ENCODE peak calls at places on chromosomes 4 and X, in ten cellular contexts. N, K, A, S, B, G, R, W, C and I are unnamed samples. For H3K27me3, the result is how much of the 10 kb centered on the place peaks cover.

GRCh38 chr4:38242822-38243384 is 282.7 kb downstream of the PTTG2 start:
- DNase-seq in N (no peak), K (peak), A (no peak), S (no peak), B (no peak), G (no peak), R (no peak), W (no peak), C (peak), I (no peak)

GRCh38 chrX:20046270-20046669 is 55.4 kb upstream of the BCLAF3 start:
- DNase-seq in N (no peak), K (no peak), A (no peak), S (no peak), B (no peak), G (no peak), R (no peak), W (no peak), C (no peak), I (no peak)

GRCh38 chr4:3317011-3317655 is 24.3 kb downstream of the RGS12 start:
- DNase-seq in N (no peak), K (no peak), A (no peak), S (no peak), B (peak), G (no peak), R (peak), W (no peak), C (no peak), I (no peak)

GRCh38 chrX:78747471-78747870 is at the start of gene LPAR4:
- DNase-seq in N (peak), K (peak), A (no peak), S (peak), B (no peak), G (no peak), R (no peak), W (no peak), C (no peak), I (no peak)

GRCh38 chr4:125397226-125397625 is 82.5 kb downstream of the FAT4 start:
- DNase-seq in N (no peak), K (no peak), A (no peak), S (peak), B (no peak), G (no peak), R (no peak), W (no peak), C (no peak), I (no peak)

GRCh38 chrX:54087661-54088060 is 43.4 kb upstream of the PHF8 start:
- DNase-seq in N (no peak), K (no peak), A (no peak), S (no peak), B (no peak), G (no peak), R (no peak), W (no peak), C (no peak), I (no peak)

GRCh38 chr4:100075056-100075455 is 115.2 kb downstream of the DDIT4L start:
- DNase-seq in N (no peak), K (no peak), A (no peak), S (no peak), B (no peak), G (no peak), R (no peak), W (no peak), C (no peak), I (no peak)

GRCh38 chrX:9538544-9539045 is 73.7 kb downstream of the TBL1X start:
- DNase-seq in N (no peak), K (no peak), A (peak), S (no peak), B (no peak), G (no peak), R (no peak), W (no peak), C (no peak), I (no peak)

GRCh38 chr4:109815151-109816081 is at the start of gene GAR1:
- DNase-seq in N (peak), K (peak), A (peak), S (peak), B (peak), G (peak), R (peak), W (peak), C (peak), I (peak)

GRCh38 chrX:153801646-153802045 is 7.2 kb downstream of the SSR4 start:
- DNase-seq in N (no peak), K (no peak), A (no peak), S (no peak), B (no peak), G (no peak), R (no peak), W (no peak), C (no peak), I (no peak)

GRCh38 chrX:153799326-153799725 is 4.9 kb downstream of the SSR4 start:
- DNase-seq in N (no peak), K (no peak), A (no peak), S (no peak), B (no peak), G (no peak), R (no peak), W (no peak), C (no peak), I (no peak)

GRCh38 chrX:153800746-153801145 is 6.3 kb downstream of the SSR4 start:
- DNase-seq in N (no peak), K (no peak), A (no peak), S (no peak), B (no peak), G (no peak), R (no peak), W (no peak), C (no peak), I (no peak)

GRCh38 chrX:153802513-153803045 is 8.1 kb downstream of the SSR4 start:
- DNase-seq in N (no peak), K (no peak), A (no peak), S (no peak), B (no peak), G (no peak), R (no peak), W (no peak), C (no peak), I (no peak)

GRCh38 chrX:153800177-153800722 is 5.8 kb downstream of the SSR4 start:
- DNase-seq in N (no peak), K (no peak), A (no peak), S (no peak), B (no peak), G (no peak), R (no peak), W (no peak), C (no peak), I (no peak)
- TF ChIP-seq POLR2AphosphoS5 in N (peak), K (no peak), A (no peak), S (peak), B (no peak), G (no peak), R (no peak), W (no peak), C (no peak), I (no peak)

GRCh38 chr4:6206771-6207290 is 6.5 kb upstream of the JAKMIP1 start:
- DNase-seq in N (no peak), K (no peak), A (no peak), S (no peak), B (peak), G (no peak), R (no peak), W (peak), C (no peak), I (peak)
- H3K27me3 ChIP-seq in N (under half), K (under half), A (under half), S (under half), B (under half), G (under half), R (under half), W (under half), C (under half), I (under half)

GRCh38 chr4:92253550-92253949 is 50.2 kb upstream of the GRID2 start:
- DNase-seq in N (no peak), K (no peak), A (no peak), S (no peak), B (no peak), G (no peak), R (no peak), W (no peak), C (no peak), I (no peak)
- TF ChIP-seq CTCF in N (no peak), K (no peak), A (no peak), S (no peak), B (no peak), G (no peak), R (no peak), W (no peak), C (no peak), I (no peak)

DNA sequence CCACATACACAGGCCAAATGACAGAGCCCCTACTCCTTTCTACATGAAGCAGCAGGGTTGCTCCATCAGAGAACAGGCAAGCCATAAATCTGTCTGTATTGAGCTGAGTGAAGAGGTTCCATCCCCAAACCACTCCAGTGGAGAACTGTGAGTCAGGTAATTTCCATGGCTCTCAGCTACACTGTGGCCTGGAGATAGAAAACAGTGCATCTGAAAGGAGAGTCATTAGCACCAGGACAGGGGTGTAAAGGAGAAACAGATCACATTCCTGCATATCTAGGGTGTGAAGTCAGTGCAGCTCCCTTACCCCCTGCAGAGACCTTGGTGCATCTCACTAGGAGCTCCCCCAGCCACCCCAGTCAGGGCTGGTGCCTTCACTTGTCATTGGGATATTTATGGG is 314.7 kb downstream of the CHIC1 start:
- DNase-seq in N (peak), K (no peak), A (no peak), S (no peak), B (no peak), G (no peak), R (no peak), W (no peak), C (no peak), I (no peak)
- TF ChIP-seq POLR2AphosphoS5 in N (no peak), K (no peak), A (no peak), S (no peak), B (no peak), G (no peak), R (no peak), W (no peak), C (no peak), I (no peak)

GRCh38 chr4:46933686-46934085 is 24.6 kb upstream of the COX7B2 start:
- DNase-seq in N (no peak), K (no peak), A (no peak), S (no peak), B (no peak), G (no peak), R (no peak), W (no peak), C (no peak), I (no peak)
- H3K27me3 ChIP-seq in N (under half), K (under half), A (under half), S (under half), B (under half), G (under half), R (under half), W (under half), C (under half), I (under half)